ENCODE peak calls at places on chromosomes 1 and 21, in five cellular contexts. Q, Y, K, V and N are unnamed samples.

GRCh38 chr1:206635080-206635982 is at the start of gene DYRK3:
- DNase-seq in V (peak; percentile 80), K (peak; percentile 99), Q (peak; percentile 95), Y (peak; percentile 83), N (peak; percentile 82)

GRCh38 chr1:85428471-85429077 is 36.4 kb downstream of the DDAH1 start:
- DNase-seq in Y (no peak), K (no peak), V (no peak), Q (peak; percentile 51), N (no peak)

GRCh38 chr1:3281735-3282134 is 172.7 kb upstream of the ARHGEF16 start:
- DNase-seq in Q (no peak), V (no peak), Y (no peak), K (no peak), N (no peak)

GRCh38 chr1:214475746-214476145 is 75.7 kb downstream of the PTPN14 start:
- DNase-seq in Q (no peak), V (no peak), K (no peak), Y (no peak), N (no peak)

GRCh38 chr21:25944672-25945213 is 210.0 kb downstream of the GABPA start:
- DNase-seq in K (peak; percentile 76), Q (no peak), V (no peak), Y (no peak), N (no peak)

GRCh38 chr21:45013271-45013841 is 61.0 kb upstream of the ADARB1 start:
- DNase-seq in Q (no peak), K (no peak), Y (no peak), V (no peak), N (no peak)

GRCh38 chr1:246213947-246214346 is 293.1 kb downstream of the SMYD3 start:
- DNase-seq in Y (no peak), Q (no peak), K (no peak), V (no peak), N (no peak)

GRCh38 chr1:32028746-32029145 is 15.1 kb downstream of the KHDRBS1 start:
- DNase-seq in Y (no peak), K (peak; percentile 49), V (no peak), Q (no peak), N (no peak)

GRCh38 chr21:44539991-44540666 is at the start of gene KRTAP10-1:
- DNase-seq in Q (no peak), Y (no peak), K (no peak), V (no peak), N (no peak)

GRCh38 chr1:29379438-29380073 is 143.2 kb downstream of the PTPRU start:
- DNase-seq in Q (peak; percentile 69), K (peak; percentile 48), Y (no peak), V (no peak), N (peak; percentile 9)

GRCh38 chr1:15155760-15156743 is 2.5 kb downstream of the TMEM51 start:
- DNase-seq in K (no peak), Q (no peak), V (no peak), Y (no peak), N (no peak)

GRCh38 chr1:30194046-30194619 is 529.3 kb downstream of the MATN1 start:
- DNase-seq in Q (no peak), K (no peak), Y (no peak), V (no peak), N (no peak)

GRCh38 chr1:66291047-66291864 is 242.7 kb upstream of the SGIP1 start:
- DNase-seq in Q (no peak), Y (no peak), K (peak; percentile 63), V (no peak), N (no peak)

GRCh38 chr1:30908446-30908885 is at the start of gene SDC3:
- DNase-seq in K (peak; percentile 72), V (no peak), Q (no peak), Y (no peak), N (no peak)

GRCh38 chr21:38787461-38788274 is 18.1 kb upstream of the ETS2 start:
- DNase-seq in V (no peak), Y (no peak), K (no peak), Q (peak; percentile 76), N (no peak)

GRCh38 chr21:41895643-41896493 is 16.7 kb upstream of the PRDM15 start:
- DNase-seq in K (no peak), Y (no peak), V (peak; percentile 4), Q (no peak), N (no peak)

GRCh38 chr1:148290881-148291280 is 138.8 kb upstream of the NBPF11 start:
- DNase-seq in Y (no peak), Q (no peak), K (no peak), V (no peak), N (no peak)

GRCh38 chr1:231093158-231093922 is 53.3 kb upstream of the FAM89A start:
- DNase-seq in Q (no peak), Y (peak; percentile 3), K (peak; percentile 6), V (no peak), N (no peak)

GRCh38 chr1:27545876-27546275 is 55.9 kb upstream of the WASF2 start:
- DNase-seq in Y (no peak), K (no peak), Q (no peak), V (no peak), N (no peak)

GRCh38 chr1:75672528-75673393 is 51.7 kb upstream of the ACADM start:
- DNase-seq in K (peak; percentile 70), V (no peak), Q (peak; percentile 42), Y (no peak), N (no peak)

GRCh38 chr1:16204634-16205332 is 7.7 kb downstream of the ARHGEF19 start:
- DNase-seq in K (peak; percentile 30), V (no peak), Y (no peak), Q (peak; percentile 46), N (peak; percentile 19)

GRCh38 chr1:237035759-237036158 is 6.2 kb upstream of the RYR2 start:
- DNase-seq in V (no peak), K (no peak), Y (no peak), Q (no peak), N (no peak)

GRCh38 chr1:186682721-186683120 is 2.5 kb upstream of the PTGS2 start:
- DNase-seq in Y (no peak), K (peak; percentile 65), Q (no peak), V (no peak), N (peak; percentile 25)

GRCh38 chr1:159266832-159267231 is 35.3 kb upstream of the FCER1A start:
- DNase-seq in Y (no peak), Q (no peak), V (no peak), K (no peak), N (no peak)

GRCh38 chr1:204152310-204153044 is 633 bp upstream of the ETNK2 start:
- DNase-seq in K (no peak), V (peak; percentile 13), Y (no peak), Q (no peak), N (no peak)